ENCODE peak calls at places on chromosomes 5 and 9, in four cellular contexts. J is RWPE1, N is NCI-H345, W is iPS-NIHi11. H is an unnamed sample.

GRCh38 chr9:89770779-89771178 is 166.0 kb downstream of the GADD45G start:
- DNase-seq in J (no peak), N (peak), W (no peak), H (no peak)

GRCh38 chr5:87252283-87252605 is 15.4 kb upstream of the RASA1 start:
- DNase-seq in J (no peak), N (no peak), W (no peak), H (no peak)

GRCh38 chr9:136093995-136094881 is 851 bp downstream of the NACC2 start:
- DNase-seq in J (peak), N (no peak), W (peak), H (peak)

GRCh38 chr5:143063175-143063970 is 293.2 kb downstream of the ARHGAP26 start:
- DNase-seq in J (no peak), N (peak), W (no peak), H (no peak)

GRCh38 chr5:154475613-154476342 is 2.2 kb downstream of the HAND1 start:
- DNase-seq in J (no peak), N (no peak), W (no peak), H (peak)

GRCh38 chr5:17216176-17216973 is 1.1 kb upstream of the BASP1 start:
- DNase-seq in J (peak), N (peak), W (peak), H (peak)

GRCh38 chr5:113118298-113118697 is 141.7 kb downstream of the DCP2 start:
- DNase-seq in J (no peak), N (no peak), W (no peak), H (no peak)

GRCh38 chr5:65050826-65051498 is 282.2 kb downstream of the CWC27 start:
- DNase-seq in J (no peak), N (no peak), W (no peak), H (no peak)

GRCh38 chr5:145943674-145944121 is 7.3 kb downstream of the SH3RF2 start:
- DNase-seq in J (peak), N (peak), W (no peak), H (no peak)

GRCh38 chr5:52598954-52599353 is 188.8 kb upstream of the ITGA1 start:
- DNase-seq in J (no peak), N (no peak), W (no peak), H (peak)

GRCh38 chr9:127972316-127972871 is 8.4 kb downstream of the EEIG1 start:
- DNase-seq in J (no peak), N (no peak), W (no peak), H (peak)

GRCh38 chr5:57432876-57433275 is 49.7 kb downstream of the ACTBL2 start:
- DNase-seq in J (peak), N (no peak), W (no peak), H (no peak)

GRCh38 chr5:139765409-139766217 is 30.0 kb upstream of the PSD2 start:
- DNase-seq in J (peak), N (peak), W (peak), H (peak)

GRCh38 chr5:142014911-142015584 is 2.2 kb upstream of the GNPDA1 start:
- DNase-seq in J (peak), N (peak), W (peak), H (peak)

GRCh38 chr5:42495908-42496307 is 72.7 kb downstream of the GHR start:
- DNase-seq in J (peak), N (no peak), W (no peak), H (no peak)

GRCh38 chr9:34430843-34431437 is 27.4 kb downstream of the FAM219A start:
- DNase-seq in J (peak), N (peak), W (peak), H (peak)

GRCh38 chr9:100819980-100820379 is 208.5 kb upstream of the PLPPR1 start:
- DNase-seq in J (no peak), N (no peak), W (peak), H (no peak)

GRCh38 chr9:5799314-5799713 is 33.6 kb downstream of the ERMP1 start:
- DNase-seq in J (peak), N (peak), W (peak), H (peak)

GRCh38 chr5:154611341-154611767 is 133.3 kb upstream of the HAND1 start:
- DNase-seq in J (no peak), N (no peak), W (no peak), H (peak)

GRCh38 chr9:134870311-134870694 is 10.3 kb upstream of the FCN2 start:
- DNase-seq in J (no peak), N (no peak), W (no peak), H (no peak)

GRCh38 chr9:90915693-90916092 is 114.1 kb downstream of the SYK start:
- DNase-seq in J (peak), N (no peak), W (peak), H (peak)

GRCh38 chr9:112790231-112790774 is 39.7 kb downstream of the SNX30 start:
- DNase-seq in J (no peak), N (no peak), W (no peak), H (no peak)

GRCh38 chr9:75996726-75997125 is 106.3 kb downstream of the PCSK5 start:
- DNase-seq in J (peak), N (no peak), W (no peak), H (no peak)

GRCh38 chr5:65611524-65611923 is 12.6 kb downstream of the TRIM23 start:
- DNase-seq in J (peak), N (no peak), W (no peak), H (peak)

GRCh38 chr5:72063219-72063819 is 44.0 kb upstream of the MAP1B start:
- DNase-seq in J (peak), N (no peak), W (peak), H (peak)

GRCh38 chr9:15231788-15232635 is 75.0 kb downstream of the TTC39B start:
- DNase-seq in J (no peak), N (no peak), W (peak), H (peak)

GRCh38 chr5:141349917-141350619 is at the start of gene PCDHGB1:
- DNase-seq in J (peak), N (peak), W (peak), H (peak)

GRCh38 chr9:36306481-36307306 is 48.4 kb upstream of the GNE start:
- DNase-seq in J (peak), N (no peak), W (no peak), H (no peak)

GRCh38 chr9:25350011-25350410 is 328.2 kb downstream of the TUSC1 start:
- DNase-seq in J (no peak), N (no peak), W (no peak), H (no peak)

GRCh38 chr5:133265720-133266575 is 214.1 kb downstream of the HSPA4 start:
- DNase-seq in J (no peak), N (no peak), W (no peak), H (no peak)

GRCh38 chr5:157596449-157596848 is 20.9 kb upstream of the ADAM19 start:
- DNase-seq in J (no peak), N (no peak), W (no peak), H (no peak)

GRCh38 chr5:105940181-105940580 is 1730.6 kb downstream of the EFNA5 start:
- DNase-seq in J (no peak), N (no peak), W (no peak), H (no peak)

H was measured in left kidney.